ENCODE peak calls at places on chromosomes 1 and 21, in five cellular contexts. One of them, this sample, is unnamed.

GRCh38 chr1:154796303-154796892 is 73.7 kb downstream of the KCNN3 start:
- DNase-seq in NCI-H1105 treated with DMSO at 0.1 percent for 48 hours: no peak
- DNase-seq in activated gamma-delta T cell treated with anti-CD3 and anti-CD28 coated beads, Interleukin-2, amount 50 U/mL, for 16 hours: no peak
- DNase-seq in AG04450: no peak
- DNase-seq in amniotic stem cell: no peak
- DNase-seq in this sample: no peak

GRCh38 chr1:97143236-97143882 is 421.8 kb downstream of the PTBP2 start:
- DNase-seq in NCI-H1105 treated with DMSO at 0.1 percent for 48 hours: no peak
- DNase-seq in activated gamma-delta T cell treated with anti-CD3 and anti-CD28 coated beads, Interleukin-2, amount 50 U/mL, for 16 hours: no peak
- DNase-seq in AG04450: no peak
- DNase-seq in amniotic stem cell: no peak
- DNase-seq in this sample: no peak

GRCh38 chr1:110069302-110070281 is 880 bp downstream of the ALX3 start:
- DNase-seq in NCI-H1105 treated with DMSO at 0.1 percent for 48 hours: no peak
- DNase-seq in activated gamma-delta T cell treated with anti-CD3 and anti-CD28 coated beads, Interleukin-2, amount 50 U/mL, for 16 hours: no peak
- DNase-seq in AG04450: no peak
- DNase-seq in amniotic stem cell: no peak
- DNase-seq in this sample: peak

GRCh38 chr21:14543983-14544382 is 2.1 kb downstream of the SAMSN1 start:
- DNase-seq in NCI-H1105 treated with DMSO at 0.1 percent for 48 hours: no peak
- DNase-seq in activated gamma-delta T cell treated with anti-CD3 and anti-CD28 coated beads, Interleukin-2, amount 50 U/mL, for 16 hours: no peak
- DNase-seq in AG04450: no peak
- DNase-seq in amniotic stem cell: no peak
- DNase-seq in this sample: no peak

GRCh38 chr1:94142022-94142421 is 21.1 kb upstream of the ABCA4 start:
- DNase-seq in NCI-H1105 treated with DMSO at 0.1 percent for 48 hours: no peak
- DNase-seq in activated gamma-delta T cell treated with anti-CD3 and anti-CD28 coated beads, Interleukin-2, amount 50 U/mL, for 16 hours: no peak
- DNase-seq in AG04450: no peak
- DNase-seq in amniotic stem cell: no peak
- DNase-seq in this sample: no peak

GRCh38 chr1:32122141-32122540 is 14.3 kb downstream of the KPNA6 start:
- DNase-seq in NCI-H1105 treated with DMSO at 0.1 percent for 48 hours: no peak
- DNase-seq in activated gamma-delta T cell treated with anti-CD3 and anti-CD28 coated beads, Interleukin-2, amount 50 U/mL, for 16 hours: no peak
- DNase-seq in AG04450: no peak
- DNase-seq in amniotic stem cell: no peak
- DNase-seq in this sample: no peak

GRCh38 chr21:15725949-15726348 is 3.8 kb upstream of the USP25 start:
- DNase-seq in NCI-H1105 treated with DMSO at 0.1 percent for 48 hours: no peak
- DNase-seq in activated gamma-delta T cell treated with anti-CD3 and anti-CD28 coated beads, Interleukin-2, amount 50 U/mL, for 16 hours: no peak
- DNase-seq in AG04450: no peak
- DNase-seq in amniotic stem cell: no peak
- DNase-seq in this sample: no peak

GRCh38 chr1:222521299-222522104 is 26.4 kb downstream of the HHIPL2 start:
- DNase-seq in NCI-H1105 treated with DMSO at 0.1 percent for 48 hours: no peak
- DNase-seq in activated gamma-delta T cell treated with anti-CD3 and anti-CD28 coated beads, Interleukin-2, amount 50 U/mL, for 16 hours: no peak
- DNase-seq in AG04450: no peak
- DNase-seq in amniotic stem cell: no peak
- DNase-seq in this sample: no peak

GRCh38 chr1:107122241-107122640 is 18.6 kb upstream of the NTNG1 start:
- DNase-seq in NCI-H1105 treated with DMSO at 0.1 percent for 48 hours: no peak
- DNase-seq in activated gamma-delta T cell treated with anti-CD3 and anti-CD28 coated beads, Interleukin-2, amount 50 U/mL, for 16 hours: no peak
- DNase-seq in AG04450: no peak
- DNase-seq in amniotic stem cell: no peak
- DNase-seq in this sample: no peak

GRCh38 chr1:30962609-30963508 is 54.3 kb upstream of the SDC3 start:
- DNase-seq in NCI-H1105 treated with DMSO at 0.1 percent for 48 hours: no peak
- DNase-seq in activated gamma-delta T cell treated with anti-CD3 and anti-CD28 coated beads, Interleukin-2, amount 50 U/mL, for 16 hours: no peak
- DNase-seq in AG04450: no peak
- DNase-seq in amniotic stem cell: no peak
- DNase-seq in this sample: no peak

GRCh38 chr21:44526096-44526997 is 13.6 kb downstream of the KRTAP10-1 start:
- DNase-seq in NCI-H1105 treated with DMSO at 0.1 percent for 48 hours: no peak
- DNase-seq in activated gamma-delta T cell treated with anti-CD3 and anti-CD28 coated beads, Interleukin-2, amount 50 U/mL, for 16 hours: no peak
- DNase-seq in AG04450: no peak
- DNase-seq in amniotic stem cell: no peak
- DNase-seq in this sample: no peak

GRCh38 chr1:84271452-84272273 is 29.8 kb upstream of the SAMD13 start:
- DNase-seq in NCI-H1105 treated with DMSO at 0.1 percent for 48 hours: no peak
- DNase-seq in activated gamma-delta T cell treated with anti-CD3 and anti-CD28 coated beads, Interleukin-2, amount 50 U/mL, for 16 hours: no peak
- DNase-seq in AG04450: no peak
- DNase-seq in amniotic stem cell: no peak
- DNase-seq in this sample: peak

GRCh38 chr1:25544243-25544764 is 898 bp downstream of the LDLRAP1 start:
- DNase-seq in NCI-H1105 treated with DMSO at 0.1 percent for 48 hours: peak
- DNase-seq in activated gamma-delta T cell treated with anti-CD3 and anti-CD28 coated beads, Interleukin-2, amount 50 U/mL, for 16 hours: no peak
- DNase-seq in AG04450: no peak
- DNase-seq in amniotic stem cell: no peak
- DNase-seq in this sample: no peak

GRCh38 chr1:24639881-24640280 is 3.2 kb upstream of the SRRM1 start:
- DNase-seq in NCI-H1105 treated with DMSO at 0.1 percent for 48 hours: no peak
- DNase-seq in activated gamma-delta T cell treated with anti-CD3 and anti-CD28 coated beads, Interleukin-2, amount 50 U/mL, for 16 hours: no peak
- DNase-seq in AG04450: no peak
- DNase-seq in amniotic stem cell: no peak
- DNase-seq in this sample: no peak

GRCh38 chr1:86068126-86068805 is 88.3 kb downstream of the COL24A1 start:
- DNase-seq in NCI-H1105 treated with DMSO at 0.1 percent for 48 hours: no peak
- DNase-seq in activated gamma-delta T cell treated with anti-CD3 and anti-CD28 coated beads, Interleukin-2, amount 50 U/mL, for 16 hours: no peak
- DNase-seq in AG04450: no peak
- DNase-seq in amniotic stem cell: no peak
- DNase-seq in this sample: no peak

GRCh38 chr1:30886710-30887428 is 21.7 kb downstream of the SDC3 start:
- DNase-seq in NCI-H1105 treated with DMSO at 0.1 percent for 48 hours: no peak
- DNase-seq in activated gamma-delta T cell treated with anti-CD3 and anti-CD28 coated beads, Interleukin-2, amount 50 U/mL, for 16 hours: no peak
- DNase-seq in AG04450: no peak
- DNase-seq in amniotic stem cell: no peak
- DNase-seq in this sample: no peak

GRCh38 chr21:22128671-22129070 is 1130.5 kb downstream of the NCAM2 start:
- DNase-seq in NCI-H1105 treated with DMSO at 0.1 percent for 48 hours: no peak
- DNase-seq in activated gamma-delta T cell treated with anti-CD3 and anti-CD28 coated beads, Interleukin-2, amount 50 U/mL, for 16 hours: no peak
- DNase-seq in AG04450: no peak
- DNase-seq in amniotic stem cell: no peak
- DNase-seq in this sample: no peak

GRCh38 chr1:10339036-10339567 is 59.8 kb upstream of the PGD start:
- DNase-seq in NCI-H1105 treated with DMSO at 0.1 percent for 48 hours: no peak
- DNase-seq in activated gamma-delta T cell treated with anti-CD3 and anti-CD28 coated beads, Interleukin-2, amount 50 U/mL, for 16 hours: no peak
- DNase-seq in AG04450: no peak
- DNase-seq in amniotic stem cell: no peak
- DNase-seq in this sample: no peak

This sample was measured in nephron progenitor cell.